ENCODE peak calls at places on chromosomes 16 and 17, in five cellular contexts. One of them, this sample, is unnamed.

GRCh38 chr16:75267631-75268264 is 16.3 kb upstream of the BCAR1 start:
- DNase-seq in effector memory CD8-positive, alpha-beta T cell: no peak
- DNase-seq in posterior vena cava: no peak
- DNase-seq in brain microvascular endothelial cell: no peak
- DNase-seq in left ventricle myocardium inferior: peak; percentile 82
- DNase-seq in this sample: no peak

GRCh38 chr17:79088266-79088996 is 13.8 kb downstream of the ENGASE start:
- DNase-seq in effector memory CD8-positive, alpha-beta T cell: no peak
- DNase-seq in posterior vena cava: no peak
- DNase-seq in brain microvascular endothelial cell: no peak
- DNase-seq in left ventricle myocardium inferior: no peak
- DNase-seq in this sample: no peak

GRCh38 chr16:89365044-89365467 is 125.3 kb downstream of the ANKRD11 start:
- DNase-seq in effector memory CD8-positive, alpha-beta T cell: no peak
- DNase-seq in posterior vena cava: peak; percentile 50
- DNase-seq in brain microvascular endothelial cell: peak; percentile 87
- DNase-seq in left ventricle myocardium inferior: no peak
- DNase-seq in this sample: no peak

GRCh38 chr16:16143038-16143763 is 80.1 kb downstream of the ABCC6 start:
- DNase-seq in effector memory CD8-positive, alpha-beta T cell: no peak
- DNase-seq in posterior vena cava: no peak
- DNase-seq in brain microvascular endothelial cell: peak; percentile 6
- DNase-seq in left ventricle myocardium inferior: no peak
- DNase-seq in this sample: no peak

GRCh38 chr17:5220074-5220473 is 14.6 kb downstream of the SCIMP start:
- DNase-seq in effector memory CD8-positive, alpha-beta T cell: no peak
- DNase-seq in posterior vena cava: no peak
- DNase-seq in brain microvascular endothelial cell: no peak
- DNase-seq in left ventricle myocardium inferior: peak; percentile 18
- DNase-seq in this sample: no peak

GRCh38 chr17:40480501-40481003 is 20.9 kb downstream of the TNS4 start:
- DNase-seq in effector memory CD8-positive, alpha-beta T cell: peak; percentile 85
- DNase-seq in posterior vena cava: no peak
- DNase-seq in brain microvascular endothelial cell: no peak
- DNase-seq in left ventricle myocardium inferior: no peak
- DNase-seq in this sample: peak; percentile 87

GRCh38 chr17:57249520-57249919 is 6.8 kb upstream of the MSI2 start:
- DNase-seq in effector memory CD8-positive, alpha-beta T cell: no peak
- DNase-seq in posterior vena cava: no peak
- DNase-seq in brain microvascular endothelial cell: no peak
- DNase-seq in left ventricle myocardium inferior: no peak
- DNase-seq in this sample: no peak

GRCh38 chr16:57578521-57579360 is 36.3 kb downstream of the ADGRG5 start:
- DNase-seq in effector memory CD8-positive, alpha-beta T cell: no peak
- DNase-seq in posterior vena cava: no peak
- DNase-seq in brain microvascular endothelial cell: no peak
- DNase-seq in left ventricle myocardium inferior: no peak
- DNase-seq in this sample: no peak

GRCh38 chr17:57879437-57880085 is 29.7 kb upstream of the MRPS23 start:
- DNase-seq in effector memory CD8-positive, alpha-beta T cell: no peak
- DNase-seq in posterior vena cava: no peak
- DNase-seq in brain microvascular endothelial cell: no peak
- DNase-seq in left ventricle myocardium inferior: no peak
- DNase-seq in this sample: no peak

GRCh38 chr16:89600956-89601355 is 12.5 kb upstream of the DPEP1 start:
- DNase-seq in effector memory CD8-positive, alpha-beta T cell: no peak
- DNase-seq in posterior vena cava: no peak
- DNase-seq in brain microvascular endothelial cell: no peak
- DNase-seq in left ventricle myocardium inferior: no peak
- DNase-seq in this sample: no peak

GRCh38 chr16:81431554-81432353 is 12.9 kb upstream of the CMIP start:
- DNase-seq in effector memory CD8-positive, alpha-beta T cell: no peak
- DNase-seq in posterior vena cava: no peak
- DNase-seq in brain microvascular endothelial cell: peak; percentile 62
- DNase-seq in left ventricle myocardium inferior: no peak
- DNase-seq in this sample: no peak

GRCh38 chr16:4315185-4316102 is at the start of gene GLIS2:
- DNase-seq in effector memory CD8-positive, alpha-beta T cell: no peak
- DNase-seq in posterior vena cava: peak; percentile 90
- DNase-seq in brain microvascular endothelial cell: no peak
- DNase-seq in left ventricle myocardium inferior: peak; percentile 84
- DNase-seq in this sample: peak; percentile 29

GRCh38 chr16:22665803-22666202 is 148.2 kb upstream of the HS3ST2 start:
- DNase-seq in effector memory CD8-positive, alpha-beta T cell: no peak
- DNase-seq in posterior vena cava: no peak
- DNase-seq in brain microvascular endothelial cell: no peak
- DNase-seq in left ventricle myocardium inferior: no peak
- DNase-seq in this sample: no peak

GRCh38 chr16:84212154-84212553 is 21.2 kb downstream of the ADAD2 start:
- DNase-seq in effector memory CD8-positive, alpha-beta T cell: no peak
- DNase-seq in posterior vena cava: no peak
- DNase-seq in brain microvascular endothelial cell: no peak
- DNase-seq in left ventricle myocardium inferior: no peak
- DNase-seq in this sample: no peak

GRCh38 chr17:55442462-55442861 is 20.8 kb upstream of the MMD start:
- DNase-seq in effector memory CD8-positive, alpha-beta T cell: no peak
- DNase-seq in posterior vena cava: no peak
- DNase-seq in brain microvascular endothelial cell: no peak
- DNase-seq in left ventricle myocardium inferior: no peak
- DNase-seq in this sample: no peak

GRCh38 chr17:79073706-79074088 is 927 bp upstream of the ENGASE start:
- DNase-seq in effector memory CD8-positive, alpha-beta T cell: no peak
- DNase-seq in posterior vena cava: no peak
- DNase-seq in brain microvascular endothelial cell: no peak
- DNase-seq in left ventricle myocardium inferior: no peak
- DNase-seq in this sample: no peak

GRCh38 chr17:73261952-73262675 is 434 bp upstream of the CPSF4L start:
- DNase-seq in effector memory CD8-positive, alpha-beta T cell: no peak
- DNase-seq in posterior vena cava: no peak
- DNase-seq in brain microvascular endothelial cell: no peak
- DNase-seq in left ventricle myocardium inferior: no peak
- DNase-seq in this sample: no peak

GRCh38 chr16:67110136-67110847 is 551 bp downstream of the PHAF1 start:
- DNase-seq in effector memory CD8-positive, alpha-beta T cell: no peak
- DNase-seq in posterior vena cava: no peak
- DNase-seq in brain microvascular endothelial cell: no peak
- DNase-seq in left ventricle myocardium inferior: no peak
- DNase-seq in this sample: no peak

GRCh38 chr16:47779201-47780016 is 318.3 kb downstream of the PHKB start:
- DNase-seq in effector memory CD8-positive, alpha-beta T cell: no peak
- DNase-seq in posterior vena cava: no peak
- DNase-seq in brain microvascular endothelial cell: peak; percentile 42
- DNase-seq in left ventricle myocardium inferior: no peak
- DNase-seq in this sample: peak; percentile 18

GRCh38 chr16:78506372-78507193 is 407.1 kb downstream of the WWOX start:
- DNase-seq in effector memory CD8-positive, alpha-beta T cell: no peak
- DNase-seq in posterior vena cava: no peak
- DNase-seq in brain microvascular endothelial cell: no peak
- DNase-seq in left ventricle myocardium inferior: no peak
- DNase-seq in this sample: no peak

GRCh38 chr17:55437165-55437605 is 15.6 kb upstream of the MMD start:
- DNase-seq in effector memory CD8-positive, alpha-beta T cell: no peak
- DNase-seq in posterior vena cava: no peak
- DNase-seq in brain microvascular endothelial cell: no peak
- DNase-seq in left ventricle myocardium inferior: no peak
- DNase-seq in this sample: no peak

GRCh38 chr16:48246066-48246465 is 1.3 kb downstream of the ABCC11 start:
- DNase-seq in effector memory CD8-positive, alpha-beta T cell: no peak
- DNase-seq in posterior vena cava: no peak
- DNase-seq in brain microvascular endothelial cell: no peak
- DNase-seq in left ventricle myocardium inferior: no peak
- DNase-seq in this sample: no peak

This sample was measured in immature natural killer cell.